ENCODE peak calls at places on chromosomes 11 and 22, in five cellular contexts. G, X, F, J and B are unnamed samples.

GRCh38 chr11:68839953-68840641 is 1.6 kb downstream of the CPT1A start:
- DNase-seq in X (no peak), J (no peak), G (peak; percentile 37), F (no peak), B (peak; percentile 12)

GRCh38 chr22:41327124-41327523 is 25.8 kb downstream of the ZC3H7B start:
- DNase-seq in F (no peak), X (no peak), G (no peak), J (no peak), B (no peak)

GRCh38 chr11:116310215-116310614 is 462.6 kb downstream of the BUD13 start:
- DNase-seq in J (no peak), G (peak; percentile 20), X (no peak), F (no peak), B (no peak)

GRCh38 chr11:1696608-1697570 is at the start of gene KRTAP5-6:
- DNase-seq in F (no peak), G (no peak), J (no peak), X (no peak), B (no peak)

GRCh38 chr22:27502327-27502726 is 299.2 kb downstream of the MN1 start:
- DNase-seq in J (no peak), X (no peak), F (no peak), G (no peak), B (no peak)

GRCh38 chr11:10181811-10182210 is 112.2 kb downstream of the SBF2 start:
- DNase-seq in J (no peak), X (no peak), F (no peak), G (peak; percentile 68), B (peak; percentile 66)

GRCh38 chr22:30273196-30273595 is 6.5 kb upstream of the OSM start:
- DNase-seq in G (no peak), X (no peak), J (no peak), F (no peak), B (no peak)

GRCh38 chr11:19769820-19770219 is 57.2 kb downstream of the NAV2 start:
- DNase-seq in J (peak; percentile 15), F (no peak), X (no peak), G (peak; percentile 33), B (peak; percentile 53)

DNA sequence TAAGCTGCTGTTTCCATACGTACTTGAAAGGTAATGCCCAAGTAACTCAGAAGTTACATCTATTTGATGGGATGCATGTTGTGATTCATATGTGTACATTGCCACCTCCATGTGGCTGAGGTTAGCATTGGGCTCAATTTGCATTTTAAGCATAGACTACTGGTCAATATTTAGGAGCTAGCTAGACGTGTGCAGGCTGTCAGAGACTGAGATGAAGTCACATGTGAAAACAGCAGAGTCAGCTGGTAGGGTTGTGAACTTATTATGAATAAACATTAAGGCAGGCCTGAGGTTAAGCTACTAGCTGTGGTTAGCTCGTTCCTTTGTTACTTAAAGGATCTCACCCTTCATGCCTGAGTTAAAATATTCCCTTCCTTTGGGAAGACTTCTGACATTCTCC is 114.5 kb upstream of the MTNR1B start:
- DNase-seq in X (no peak), F (no peak), J (no peak), G (no peak), B (no peak)
- TF ChIP-seq CTCF in X (no peak), F (no peak), J (no peak), G (no peak), B (no peak)

DNA sequence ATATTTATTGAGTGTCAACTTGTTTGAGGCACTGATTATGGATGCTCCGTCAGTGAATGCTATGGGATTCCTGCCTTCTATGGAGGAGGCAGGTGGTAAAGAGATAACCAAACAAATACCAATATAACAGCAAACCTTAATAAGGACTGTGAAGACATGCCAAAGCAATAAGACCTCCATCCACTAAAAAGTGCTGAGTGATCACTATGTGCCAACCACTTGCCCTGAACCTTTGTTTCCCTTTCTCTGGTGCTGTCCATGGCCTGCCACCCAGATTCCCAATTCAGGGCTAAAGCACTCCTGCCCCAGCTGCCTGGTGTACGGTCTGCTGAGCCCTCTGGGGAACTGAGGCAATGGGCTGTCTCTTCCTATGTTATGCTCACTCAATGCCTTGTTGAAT is 1074.9 kb downstream of the OPCML start:
- DNase-seq in G (no peak), X (no peak), J (no peak), F (no peak), B (no peak)
- TF ChIP-seq CTCF in G (no peak), X (no peak), J (no peak), F (no peak), B (no peak)

GRCh38 chr22:21606775-21607174 is 23.0 kb downstream of the YDJC start:
- DNase-seq in J (no peak), F (no peak), G (no peak), X (no peak), B (no peak)

GRCh38 chr22:21611210-21611977 is 18.4 kb downstream of the YDJC start:
- DNase-seq in F (no peak), X (no peak), G (no peak), J (no peak), B (no peak)

GRCh38 chr22:21603973-21604372 is 25.8 kb downstream of the YDJC start:
- DNase-seq in X (no peak), J (no peak), F (no peak), G (no peak), B (no peak)

GRCh38 chr22:21602579-21602978 is 27.2 kb downstream of the YDJC start:
- DNase-seq in G (no peak), X (no peak), J (no peak), F (no peak), B (no peak)

GRCh38 chr22:21605887-21606564 is 23.8 kb downstream of the YDJC start:
- DNase-seq in G (no peak), F (no peak), X (no peak), J (no peak), B (no peak)
- TF ChIP-seq CTCF in G (no peak), F (no peak), X (no peak), J (no peak), B (no peak)

GRCh38 chr11:27204527-27204926 is 158.5 kb downstream of the CCDC34 start:
- DNase-seq in G (peak; percentile 28), J (no peak), F (no peak), X (peak; percentile 18), B (no peak)
- TF ChIP-seq CTCF in G (peak; percentile 55), J (peak; percentile 51), F (no peak), X (no peak), B (peak; percentile 41)

DNA sequence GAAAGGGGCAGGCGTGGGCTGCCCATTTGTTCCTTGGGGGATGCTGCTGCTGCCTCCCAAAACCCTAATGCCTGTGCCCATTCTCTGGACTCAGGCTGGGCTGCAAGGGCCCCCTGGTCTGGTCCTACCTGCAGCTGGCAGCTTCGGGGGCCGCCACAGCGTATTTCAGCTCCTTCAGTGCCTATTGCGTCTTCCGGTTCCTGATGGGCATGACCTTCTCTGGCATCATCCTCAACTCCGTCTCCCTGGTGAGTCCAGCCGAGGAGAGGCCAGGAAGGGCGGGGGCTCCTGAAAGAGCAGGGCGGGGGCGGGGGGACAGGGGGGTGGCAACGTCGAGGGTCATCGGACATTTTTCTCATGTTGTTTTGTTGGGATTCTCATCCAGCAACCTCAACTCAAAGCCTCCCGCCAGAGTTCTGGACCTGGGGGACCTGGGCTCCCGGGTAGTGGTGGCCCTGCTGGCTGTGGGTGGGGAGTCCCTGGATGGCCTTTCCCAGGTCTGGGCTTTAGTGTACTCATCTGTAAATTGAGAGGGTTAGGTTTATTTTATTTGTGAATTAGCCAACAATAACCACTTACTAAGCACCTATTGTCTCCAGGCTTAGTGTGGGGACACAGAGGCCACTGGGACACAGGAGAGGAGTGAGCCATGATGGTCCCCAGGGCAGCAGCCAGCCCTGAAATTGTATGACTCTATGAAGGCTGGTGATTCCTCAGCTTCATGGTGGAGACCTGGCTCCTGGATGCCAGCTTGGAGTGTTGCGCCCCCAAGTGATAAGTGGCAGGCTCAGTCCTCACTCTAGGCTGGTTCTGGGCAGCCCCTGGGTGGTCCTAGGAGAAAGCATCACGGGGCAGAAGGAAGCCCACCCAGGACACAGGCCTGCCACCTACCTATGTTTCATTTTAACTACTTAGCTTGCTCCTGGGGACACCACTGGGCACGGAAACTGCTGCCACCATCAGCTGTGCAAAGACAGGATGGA is 36.0 kb downstream of the CAPN1 start:
- DNase-seq in J (no peak), X (no peak), G (no peak), F (no peak), B (no peak)
- TF ChIP-seq CTCF in J (no peak), X (no peak), G (no peak), F (no peak), B (no peak)

GRCh38 chr11:72085836-72086475 is 5.3 kb downstream of the LRRC51 start:
- DNase-seq in X (no peak), G (no peak), J (no peak), F (no peak), B (no peak)

GRCh38 chr11:72083414-72083813 is 2.8 kb downstream of the LRRC51 start:
- DNase-seq in J (no peak), G (no peak), X (no peak), F (no peak), B (no peak)

GRCh38 chr11:72084076-72084475 is 3.4 kb downstream of the LRRC51 start:
- DNase-seq in X (no peak), G (no peak), F (no peak), J (no peak), B (no peak)

GRCh38 chr11:72081856-72082255 is 1.2 kb downstream of the LRRC51 start:
- DNase-seq in J (no peak), F (no peak), G (no peak), X (no peak), B (no peak)

DNA sequence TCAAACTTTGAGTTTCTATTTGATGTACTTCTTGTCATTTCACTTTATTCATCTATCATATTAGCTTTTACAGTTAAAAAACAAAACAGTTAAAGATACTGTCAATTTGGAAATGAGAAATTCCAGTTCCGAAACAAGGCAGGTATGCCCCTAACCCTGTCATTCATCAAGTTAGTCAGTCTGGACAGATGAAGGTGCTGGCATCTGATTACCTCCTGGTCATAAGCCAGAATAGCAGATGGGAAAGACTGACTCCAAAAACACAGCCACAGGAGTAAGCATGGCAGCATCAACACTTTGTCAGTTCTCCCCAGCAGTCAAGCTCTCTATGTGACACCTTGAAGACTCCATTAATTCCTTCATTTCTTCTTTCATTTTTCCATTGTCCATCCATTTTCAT is 4.3 kb downstream of the LRRC51 start:
- DNase-seq in F (no peak), X (no peak), J (no peak), G (no peak), B (no peak)
- TF ChIP-seq CTCF in F (no peak), X (no peak), J (no peak), G (no peak), B (no peak)

DNA sequence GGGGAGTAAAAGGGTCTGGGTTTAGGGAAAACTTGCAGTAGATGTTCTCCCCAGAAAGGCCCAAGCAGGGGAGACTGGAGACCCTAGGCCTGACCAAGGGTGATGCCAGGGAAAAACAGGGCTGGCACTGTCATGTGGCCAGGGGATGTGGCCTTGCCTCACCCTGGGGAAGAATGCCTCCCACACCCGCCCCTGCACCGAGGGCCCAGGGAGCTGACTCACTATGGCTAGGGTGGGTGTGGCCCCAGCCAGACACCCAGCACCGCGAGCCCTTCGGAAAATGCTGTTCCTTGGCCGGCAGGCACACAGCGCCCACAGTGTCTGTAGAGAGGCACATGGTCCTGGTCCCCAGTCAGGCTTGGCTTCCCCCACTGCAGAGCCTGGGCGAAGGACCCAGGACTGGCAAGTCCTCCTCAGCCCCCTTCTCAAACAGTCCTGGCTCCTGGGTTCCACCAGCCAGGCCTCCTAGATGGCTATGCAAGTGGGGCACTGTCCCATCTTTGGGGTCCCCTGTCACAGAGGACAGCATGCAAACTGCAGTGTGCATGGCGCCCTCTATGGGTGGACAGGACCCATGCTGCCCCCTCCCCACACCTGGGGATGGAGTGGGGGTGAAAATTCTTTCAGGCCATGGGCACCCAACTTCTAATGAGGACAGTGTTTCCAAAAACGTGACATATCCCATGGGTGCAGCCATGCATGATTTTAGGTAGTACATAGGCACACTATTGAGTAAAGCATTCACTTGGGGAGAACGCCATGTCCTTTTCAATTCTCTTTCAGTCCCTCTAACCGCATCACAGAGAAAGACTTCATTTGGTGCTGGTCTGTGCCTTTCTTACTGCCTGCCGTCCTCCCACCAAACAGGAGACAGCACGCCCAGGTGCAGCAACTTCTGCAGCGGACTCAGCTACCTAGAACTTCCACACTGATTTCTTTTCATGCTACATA is 15.2 kb downstream of the TMPRSS5 start:
- DNase-seq in G (peak; percentile 69), X (peak; percentile 44), F (peak; percentile 75), J (no peak), B (peak; percentile 21)
- TF ChIP-seq CTCF in G (peak; percentile 22), X (peak; percentile 54), F (no peak), J (no peak), B (peak; percentile 61)